ENCODE peak calls at places on chromosomes 11 and 22, in five cellular contexts. A is PC-9, N is IMR-90, D is GM23248, P is endothelial cell of umbilical vein. R is an unnamed sample.

GRCh38 chr11:69447786-69448185 is 33.7 kb upstream of the LINC01488 start:
- DNase-seq in A (peak), N (no peak), D (peak), P (peak), R (peak)

GRCh38 chr11:66951927-66952337 is 6.3 kb downstream of the PC start:
- DNase-seq in A (no peak), N (peak), D (no peak), P (peak), R (no peak)

GRCh38 chr11:93484716-93485115 is 58.5 kb downstream of the SMCO4 start:
- DNase-seq in A (no peak), N (peak), D (peak), P (no peak), R (no peak)

GRCh38 chr11:18834754-18835466 is 43.3 kb upstream of the PTPN5 start:
- DNase-seq in A (no peak), N (no peak), D (no peak), P (no peak), R (no peak)

GRCh38 chr11:19845633-19846032 is 133.0 kb downstream of the NAV2 start:
- DNase-seq in A (no peak), N (no peak), D (no peak), P (no peak), R (no peak)

GRCh38 chr22:17084554-17085276 is at the start of gene IL17RA:
- DNase-seq in A (peak), N (peak), D (peak), P (peak), R (peak)

GRCh38 chr11:10489444-10489785 is 34.4 kb downstream of the AMPD3 start:
- DNase-seq in A (no peak), N (no peak), D (no peak), P (no peak), R (no peak)

GRCh38 chr11:9874466-9874865 is 210.6 kb downstream of the SWAP70 start:
- DNase-seq in A (no peak), N (no peak), D (no peak), P (no peak), R (no peak)

GRCh38 chr11:98056945-98057344 is 963.8 kb upstream of the CNTN5 start:
- DNase-seq in A (no peak), N (no peak), D (no peak), P (no peak), R (no peak)

GRCh38 chr11:16785520-16786128 is 47.2 kb downstream of the C11orf58 start:
- DNase-seq in A (peak), N (peak), D (peak), P (peak), R (peak)

GRCh38 chr11:29343465-29344333 is 673.1 kb downstream of the KCNA4 start:
- DNase-seq in A (peak), N (peak), D (peak), P (peak), R (peak)

GRCh38 chr11:131668867-131669780 is 298.7 kb downstream of the NTM start:
- DNase-seq in A (peak), N (peak), D (peak), P (peak), R (peak)

GRCh38 chr11:19430346-19431058 is 189.8 kb upstream of the E2F8 start:
- DNase-seq in A (no peak), N (no peak), D (no peak), P (no peak), R (no peak)

GRCh38 chr11:68145120-68145866 is 24.1 kb upstream of the CHKA start:
- DNase-seq in A (peak), N (no peak), D (no peak), P (no peak), R (peak)

GRCh38 chr22:31627223-31627731 is 34.7 kb downstream of the PISD start:
- DNase-seq in A (no peak), N (no peak), D (no peak), P (peak), R (no peak)

GRCh38 chr22:44191036-44191454 is 10.3 kb downstream of the PARVG start:
- DNase-seq in A (no peak), N (no peak), D (peak), P (no peak), R (peak)

GRCh38 chr11:64334764-64335741 is 5.0 kb upstream of the CCDC88B start:
- DNase-seq in A (peak), N (peak), D (peak), P (peak), R (peak)

GRCh38 chr22:48851933-48852549 is 975.6 kb downstream of the BRD1 start:
- DNase-seq in A (no peak), N (no peak), D (no peak), P (no peak), R (no peak)

GRCh38 chr11:74024630-74025029 is 15.7 kb upstream of the UCP3 start:
- DNase-seq in A (no peak), N (peak), D (peak), P (peak), R (peak)

GRCh38 chr22:29270475-29271271 is 2.6 kb downstream of the EWSR1 start:
- DNase-seq in A (no peak), N (peak), D (peak), P (peak), R (peak)

GRCh38 chr11:67452141-67452952 is at the start of gene GPR152:
- DNase-seq in A (no peak), N (no peak), D (no peak), P (peak), R (no peak)

GRCh38 chr11:70568504-70569172 is 170.3 kb downstream of the CTTN start:
- DNase-seq in A (no peak), N (peak), D (peak), P (no peak), R (peak)

GRCh38 chr22:29167032-29167911 is 38.4 kb upstream of the EMID1 start:
- DNase-seq in A (no peak), N (no peak), D (no peak), P (no peak), R (no peak)

GRCh38 chr22:37492428-37493344 is 6.5 kb upstream of the MFNG start:
- DNase-seq in A (peak), N (peak), D (peak), P (peak), R (peak)

GRCh38 chr11:64095949-64096348 is 60.2 kb downstream of the FLRT1 start:
- DNase-seq in A (no peak), N (no peak), D (no peak), P (no peak), R (no peak)

GRCh38 chr11:113313601-113314000 is 782 bp upstream of the TTC12 start:
- DNase-seq in A (no peak), N (peak), D (no peak), P (no peak), R (peak)

GRCh38 chr22:20751185-20751851 is 22.6 kb upstream of the SERPIND1 start:
- DNase-seq in A (no peak), N (no peak), D (no peak), P (peak), R (no peak)

GRCh38 chr11:36577859-36578258 is 10.1 kb downstream of the RAG1 start:
- DNase-seq in A (no peak), N (peak), D (peak), P (no peak), R (no peak)

GRCh38 chr11:64858467-64859401 is 14.3 kb upstream of the CDC42BPG start:
- DNase-seq in A (no peak), N (no peak), D (no peak), P (no peak), R (no peak)

GRCh38 chr11:85710912-85711311 is 24.9 kb upstream of the CCDC89 start:
- DNase-seq in A (no peak), N (peak), D (no peak), P (no peak), R (no peak)

GRCh38 chr22:37746366-37747089 is 49.7 kb downstream of the TRIOBP start:
- DNase-seq in A (no peak), N (no peak), D (peak), P (peak), R (peak)

GRCh38 chr22:43841742-43842141 is 20.6 kb downstream of the SULT4A1 start:
- DNase-seq in A (no peak), N (no peak), D (no peak), P (no peak), R (no peak)

GRCh38 chr11:12686246-12687060 is 12.2 kb downstream of the TEAD1 start:
- DNase-seq in A (no peak), N (no peak), D (peak), P (peak), R (no peak)

GRCh38 chr11:110031171-110031570 is 62.0 kb upstream of the ZC3H12C start:
- DNase-seq in A (no peak), N (peak), D (no peak), P (no peak), R (no peak)

DNA sequence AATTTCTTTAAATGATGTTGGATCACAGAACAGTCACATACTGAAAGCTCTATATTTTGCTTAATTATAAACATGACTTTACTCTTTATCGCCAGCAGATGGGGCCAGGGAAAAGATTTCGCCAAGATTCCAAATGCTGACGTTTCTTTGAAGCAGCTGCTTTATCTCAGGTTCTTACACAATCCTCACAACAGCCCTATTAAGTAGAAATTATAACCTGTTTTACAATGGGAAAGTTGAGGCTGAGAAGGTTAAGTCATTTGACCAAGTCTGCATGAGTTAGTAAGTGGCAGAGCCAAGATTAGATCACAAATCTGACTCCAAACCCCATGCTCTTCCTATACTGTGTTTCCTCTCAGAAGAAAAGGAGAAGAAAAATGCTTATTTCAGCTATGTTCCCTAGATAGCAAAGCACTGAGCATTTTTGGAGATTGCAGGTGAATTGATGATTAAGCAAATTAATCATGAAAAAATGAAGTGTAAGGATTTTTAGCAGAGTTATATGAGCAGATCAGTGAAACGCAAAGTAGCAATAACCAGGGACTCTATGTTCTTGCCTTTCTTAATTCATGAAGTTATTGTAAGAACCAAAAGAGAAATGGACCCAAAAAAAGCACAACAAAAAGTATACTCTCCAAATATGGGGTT is 79.0 kb downstream of the AASDHPPT start:
- DNase-seq in A (peak), N (peak), D (peak), P (peak), R (peak)
- H2AFZ ChIP-seq in A (no peak), N (no peak), D (no peak), P (no peak), R (no peak)

GRCh38 chr11:59097113-59097708 is 9.8 kb upstream of the FAM111B start:
- DNase-seq in A (peak), N (peak), D (peak), P (peak), R (peak)
- H3K4me2 ChIP-seq in A (no peak), N (no peak), D (no peak), P (no peak), R (no peak)

GRCh38 chr22:40757071-40757470 is 62.1 kb downstream of the SLC25A17 start:
- DNase-seq in A (no peak), N (peak), D (peak), P (no peak), R (peak)

GRCh38 chr22:40751250-40751649 is 67.9 kb downstream of the SLC25A17 start:
- DNase-seq in A (no peak), N (no peak), D (no peak), P (no peak), R (no peak)

GRCh38 chr22:40749006-40749405 is 69.7 kb downstream of the MCHR1 start:
- DNase-seq in A (no peak), N (no peak), D (no peak), P (no peak), R (no peak)

GRCh38 chr22:40749829-40750228 is 69.3 kb downstream of the SLC25A17 start:
- DNase-seq in A (no peak), N (no peak), D (no peak), P (no peak), R (no peak)

GRCh38 chr22:40753114-40753513 is 66.0 kb downstream of the SLC25A17 start:
- DNase-seq in A (no peak), N (no peak), D (no peak), P (no peak), R (no peak)
- H2AFZ ChIP-seq in A (no peak), N (no peak), D (no peak), P (no peak), R (no peak)

DNA sequence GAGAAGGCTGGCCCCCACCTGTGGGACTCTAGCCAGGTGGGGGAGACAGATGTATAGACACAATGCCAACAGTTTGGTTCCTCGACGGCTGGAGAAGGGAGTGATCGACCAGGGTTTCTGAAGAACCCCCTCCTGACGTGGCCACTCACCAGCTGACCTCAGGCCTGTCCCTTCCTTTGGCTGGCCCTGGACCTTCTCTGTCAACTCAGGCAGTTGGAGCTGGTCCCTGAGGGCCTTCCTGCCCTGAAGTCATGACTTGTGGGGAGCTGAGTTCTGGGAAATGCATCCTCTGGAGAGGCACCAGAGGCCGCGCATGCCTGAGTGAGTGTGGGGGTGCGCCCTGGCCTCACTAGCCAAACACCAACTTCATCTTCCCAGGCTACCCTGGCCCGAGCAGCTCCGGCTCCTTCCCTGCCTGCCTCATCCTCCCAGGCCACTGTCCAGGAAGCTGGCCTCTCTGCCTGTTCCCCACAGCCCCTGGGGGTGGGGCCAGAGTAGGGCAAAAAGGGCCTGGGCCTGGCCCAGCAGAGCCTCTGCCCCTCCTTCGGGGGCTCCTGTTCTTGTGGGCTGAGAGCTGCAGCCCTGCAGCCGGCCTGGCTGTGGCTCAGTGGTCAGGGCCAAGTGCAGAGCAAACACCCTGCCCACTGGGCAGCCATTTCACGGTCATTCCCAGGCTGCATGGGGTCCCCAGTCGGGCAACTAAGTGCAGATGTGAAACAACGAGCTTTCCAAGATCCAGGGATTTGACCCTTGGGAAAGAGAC is 23.6 kb downstream of the TXN2 start:
- DNase-seq in A (no peak), N (no peak), D (peak), P (no peak), R (no peak)
- H3K4me2 ChIP-seq in A (no peak), N (no peak), D (no peak), P (no peak), R (no peak)

GRCh38 chr11:46296520-46297448 is 19.3 kb downstream of the CREB3L1 start:
- DNase-seq in A (peak), N (peak), D (peak), P (peak), R (no peak)

GRCh38 chr11:46295996-46296519 is 18.6 kb downstream of the CREB3L1 start:
- DNase-seq in A (no peak), N (no peak), D (peak), P (no peak), R (no peak)

GRCh38 chr11:46293616-46294015 is 16.2 kb downstream of the CREB3L1 start:
- DNase-seq in A (no peak), N (peak), D (peak), P (no peak), R (no peak)

GRCh38 chr11:46294365-46295309 is 17.2 kb downstream of the CREB3L1 start:
- DNase-seq in A (peak), N (peak), D (peak), P (no peak), R (no peak)

GRCh38 chr11:46295312-46295995 is 18.0 kb downstream of the CREB3L1 start:
- DNase-seq in A (peak), N (peak), D (peak), P (peak), R (peak)
- H2AFZ ChIP-seq in A (peak), N (peak), D (no peak), P (peak), R (peak)

R was measured in mammary epithelial cell.